ENCODE peak calls at places on chromosomes 4 and X, in five cellular contexts. Q is IMR-90, A is H9, G is neuronal stem cell, V is H1. E is an unnamed sample. For H3K4me1, the result is how much of the 10 kb centered on the place peaks cover.

GRCh38 chrX:15854080-15854655 is 445 bp downstream of the AP1S2 start:
- DNase-seq in Q (no peak), A (peak), V (no peak), G (peak), E (peak)

GRCh38 chrX:41457618-41458192 is 10.6 kb downstream of the NYX start:
- DNase-seq in G (no peak), A (no peak), V (no peak), Q (no peak), E (no peak)

GRCh38 chrX:133045986-133046385 is 50.9 kb downstream of the USP26 start:
- DNase-seq in G (no peak), Q (peak), A (no peak), V (no peak), E (peak)

GRCh38 chr4:76920715-76921114 is 22.8 kb upstream of the SOWAHB start:
- DNase-seq in V (no peak), G (no peak), Q (no peak), A (no peak), E (no peak)

GRCh38 chr4:177107288-177107901 is 202.3 kb upstream of the NEIL3 start:
- DNase-seq in G (no peak), V (no peak), A (no peak), Q (no peak), E (no peak)

GRCh38 chrX:111543212-111543762 is 31.8 kb downstream of the SERTM2 start:
- DNase-seq in V (no peak), Q (no peak), G (no peak), A (peak), E (peak)

GRCh38 chr4:82517043-82517442 is 44.7 kb downstream of the TMEM150C start:
- DNase-seq in V (no peak), A (no peak), G (no peak), Q (peak), E (no peak)

GRCh38 chr4:3399277-3400194 is 42.2 kb upstream of the HGFAC start:
- DNase-seq in V (no peak), G (no peak), Q (no peak), A (no peak), E (peak)

GRCh38 chrX:20530319-20530979 is 263.7 kb upstream of the RPS6KA3 start:
- DNase-seq in V (no peak), G (peak), A (peak), Q (peak), E (peak)

GRCh38 chrX:54452920-54453319 is 12.7 kb downstream of the TSR2 start:
- DNase-seq in V (no peak), Q (peak), A (peak), G (no peak), E (peak)

GRCh38 chrX:17553451-17553850 is 178.5 kb downstream of the NHS start:
- DNase-seq in A (peak), G (no peak), V (no peak), Q (peak), E (peak)

GRCh38 chr4:85370400-85371032 is 104.4 kb upstream of the ARHGAP24 start:
- DNase-seq in Q (peak), V (peak), G (peak), A (peak), E (peak)

GRCh38 chr4:48489683-48490011 is 405 bp upstream of the ZAR1 start:
- DNase-seq in Q (no peak), G (no peak), V (no peak), A (peak), E (peak)

GRCh38 chr4:149841686-149842085 is 26.0 kb upstream of the IQCM start:
- DNase-seq in A (no peak), Q (no peak), V (no peak), G (no peak), E (peak)

GRCh38 chrX:130330706-130331105 is 9.0 kb upstream of the SLC25A14 start:
- DNase-seq in G (peak), V (peak), A (peak), Q (peak), E (peak)

GRCh38 chr4:85672959-85673358 is 198.0 kb downstream of the ARHGAP24 start:
- DNase-seq in G (no peak), A (no peak), V (no peak), Q (no peak), E (no peak)

GRCh38 chrX:357693-358471 is 28.8 kb downstream of the PPP2R3B start:
- DNase-seq in A (no peak), G (no peak), Q (peak), V (no peak), E (peak)

GRCh38 chr4:105990933-105991332 is 95.7 kb downstream of the NPNT start:
- DNase-seq in A (no peak), Q (peak), G (no peak), V (no peak), E (no peak)

GRCh38 chr4:26589699-26590098 is 5.8 kb downstream of the TBC1D19 start:
- DNase-seq in V (no peak), A (no peak), G (no peak), Q (no peak), E (no peak)

GRCh38 chr4:40702800-40703151 is 47.0 kb upstream of the NSUN7 start:
- DNase-seq in Q (no peak), A (no peak), G (no peak), V (no peak), E (no peak)

GRCh38 chr4:85717366-85717765 is 242.4 kb downstream of the ARHGAP24 start:
- DNase-seq in G (no peak), V (no peak), Q (no peak), A (no peak), E (no peak)

GRCh38 chr4:102554482-102554881 is 53.3 kb downstream of the NFKB1 start:
- DNase-seq in Q (peak), G (no peak), A (peak), V (no peak), E (peak)

GRCh38 chr4:153111426-153112070 is 92.7 kb upstream of the TRIM2 start:
- DNase-seq in Q (no peak), V (no peak), A (no peak), G (no peak), E (no peak)

GRCh38 chrX:119482497-119483480 is 14.5 kb downstream of the SLC25A5 start:
- DNase-seq in Q (peak), V (no peak), A (peak), G (no peak), E (peak)

GRCh38 chrX:51361251-51361650 is 28.6 kb downstream of the NUDT10 start:
- DNase-seq in Q (no peak), V (no peak), G (no peak), A (peak), E (peak)

GRCh38 chrX:139930923-139931645 is 1.8 kb downstream of the ATP11C start:
- DNase-seq in A (no peak), Q (no peak), G (no peak), V (no peak), E (peak)

GRCh38 chr4:112425823-112426222 is 90.2 kb downstream of the NEUROG2 start:
- DNase-seq in A (no peak), V (no peak), Q (no peak), G (no peak), E (no peak)

GRCh38 chr4:112436987-112437386 is 79.0 kb downstream of the NEUROG2 start:
- DNase-seq in V (no peak), A (no peak), G (no peak), Q (no peak), E (no peak)

GRCh38 chr4:112426416-112426815 is 89.6 kb downstream of the NEUROG2 start:
- DNase-seq in V (no peak), Q (no peak), A (no peak), G (no peak), E (no peak)

GRCh38 chr4:112431158-112431557 is 84.8 kb downstream of the NEUROG2 start:
- DNase-seq in Q (no peak), G (no peak), A (no peak), V (no peak), E (no peak)
- H2AK5ac ChIP-seq in Q (no peak), G (no peak), A (no peak), V (no peak), E (no peak)

DNA sequence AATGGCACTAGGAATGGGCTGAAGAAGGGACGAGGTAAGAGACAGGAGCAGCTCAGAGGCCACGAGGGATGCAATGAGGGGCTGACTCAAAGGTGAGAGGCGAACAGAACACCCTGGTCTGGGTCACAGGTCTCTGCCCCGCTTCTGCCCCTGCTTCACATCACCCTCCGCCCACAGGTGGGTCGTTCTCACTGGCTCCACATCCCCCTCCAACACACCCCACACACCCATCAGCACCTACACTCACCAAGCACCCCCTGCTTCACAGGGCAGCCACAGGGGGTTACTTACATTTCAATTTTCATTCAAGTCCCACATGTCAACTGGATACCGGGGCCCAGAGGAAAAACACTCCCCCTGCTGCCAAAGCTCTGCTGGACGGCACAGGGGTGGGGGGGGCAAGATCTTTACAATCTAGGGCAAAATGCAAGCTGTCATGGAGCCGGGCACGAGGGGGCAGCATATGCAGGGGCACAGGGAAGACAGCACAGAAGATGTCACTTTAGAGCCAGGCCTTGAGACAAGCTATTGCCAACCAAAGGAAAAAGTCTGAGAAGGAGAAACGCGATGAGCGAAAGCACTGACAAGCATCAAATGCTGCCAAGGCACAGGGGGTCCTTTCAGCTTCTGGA is 94.1 kb downstream of the AFAP1 start:
- DNase-seq in A (no peak), G (no peak), V (no peak), Q (no peak), E (peak)
- H3K23ac ChIP-seq in A (no peak), G (no peak), V (no peak), Q (peak), E (no peak)

GRCh38 chr4:151911970-151912369 is 151.2 kb upstream of the GATB start:
- DNase-seq in G (no peak), A (no peak), Q (no peak), V (no peak), E (no peak)
- H3K4me1 ChIP-seq in G (under half), A (under half), Q (under half), V (under half), E (under half)

GRCh38 chr4:168781341-168781740 is 228.7 kb downstream of the CBR4 start:
- DNase-seq in V (no peak), G (no peak), A (no peak), Q (no peak), E (no peak)
- H2AK5ac ChIP-seq in V (no peak), G (no peak), A (no peak), Q (peak), E (no peak)

GRCh38 chr4:99437686-99438577 is 2.8 kb upstream of the ADH7 start:
- DNase-seq in Q (no peak), A (no peak), G (no peak), V (no peak), E (no peak)
- H3K23ac ChIP-seq in Q (no peak), A (no peak), G (no peak), V (no peak), E (no peak)

GRCh38 chrX:39853417-39853816 is 244.3 kb downstream of the BCOR start:
- DNase-seq in V (no peak), Q (no peak), G (no peak), A (no peak), E (no peak)

GRCh38 chrX:39854772-39855747 is 242.7 kb downstream of the BCOR start:
- DNase-seq in G (no peak), A (no peak), Q (no peak), V (no peak), E (no peak)

GRCh38 chrX:39850209-39850608 is 247.5 kb downstream of the BCOR start:
- DNase-seq in V (no peak), Q (no peak), G (no peak), A (no peak), E (no peak)

GRCh38 chrX:39850630-39851152 is 247.1 kb downstream of the BCOR start:
- DNase-seq in A (no peak), V (no peak), Q (peak), G (no peak), E (peak)

DNA sequence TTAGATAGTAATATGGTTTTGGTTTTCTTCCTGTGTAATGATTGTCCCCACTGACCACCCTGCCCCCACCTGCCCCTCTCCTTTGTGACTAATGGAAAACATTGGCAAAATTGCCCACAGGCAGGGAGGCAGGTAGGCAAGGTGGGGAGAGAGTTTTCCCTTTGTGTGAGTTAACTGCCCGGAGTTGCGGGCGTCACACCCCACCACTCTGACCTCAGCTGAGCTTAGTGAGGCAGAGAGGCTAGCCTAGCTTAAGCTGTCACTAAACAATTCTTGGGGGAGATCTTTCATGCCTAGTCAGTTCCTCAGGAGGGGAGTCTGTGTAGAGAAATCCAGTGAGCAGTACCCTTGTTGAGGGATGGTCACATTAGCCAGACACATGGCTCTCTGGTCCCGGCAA is 245.3 kb downstream of the BCOR start:
- DNase-seq in A (no peak), G (no peak), Q (no peak), V (no peak), E (no peak)
- H3K4me1 ChIP-seq in A (under half), G (under half), Q (under half), V (under half), E (under half)

DNA sequence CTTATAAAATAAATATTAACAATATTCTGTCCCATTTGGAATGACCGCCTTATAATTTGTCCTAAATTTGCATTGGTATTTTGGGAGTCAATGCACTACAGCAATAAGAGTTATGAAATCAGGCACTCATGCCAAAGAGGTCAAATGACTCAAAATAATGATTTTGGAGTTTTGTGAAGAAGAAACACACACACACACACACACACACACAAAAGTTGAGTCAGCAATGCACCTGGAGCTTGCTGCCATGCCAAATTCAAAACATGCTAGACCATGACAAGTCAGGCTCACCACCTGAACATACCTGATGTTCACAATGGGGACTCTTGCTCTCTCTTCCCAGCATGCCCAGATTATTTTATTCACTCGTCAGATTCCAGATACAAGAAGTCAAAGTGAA is 56.7 kb downstream of the PROM1 start:
- DNase-seq in V (no peak), Q (no peak), A (no peak), G (no peak), E (no peak)
- H2AK5ac ChIP-seq in V (no peak), Q (peak), A (no peak), G (no peak), E (no peak)

DNA sequence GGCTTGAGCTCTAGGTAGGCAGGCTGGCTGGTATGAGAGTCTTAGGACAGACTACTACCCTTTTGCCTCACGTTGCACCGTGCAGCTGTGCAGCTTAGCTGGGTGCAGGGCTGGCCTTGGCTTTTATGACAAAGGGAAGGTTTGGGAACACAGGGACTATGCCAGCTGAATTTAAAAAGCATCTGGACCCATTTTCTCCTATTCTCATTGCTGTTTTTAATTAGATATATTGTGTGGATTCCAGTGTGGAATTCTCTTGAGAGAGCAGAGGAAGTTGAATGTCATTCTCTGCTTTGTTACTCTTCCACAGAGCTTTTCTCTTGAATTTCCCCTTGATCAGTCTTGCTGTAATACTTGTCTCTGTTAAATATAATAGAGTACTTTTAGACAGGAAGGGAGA is 192.7 kb downstream of the ZNF330 start:
- DNase-seq in G (no peak), V (no peak), A (no peak), Q (no peak), E (no peak)
- H3K23ac ChIP-seq in G (no peak), V (no peak), A (no peak), Q (no peak), E (no peak)

DNA sequence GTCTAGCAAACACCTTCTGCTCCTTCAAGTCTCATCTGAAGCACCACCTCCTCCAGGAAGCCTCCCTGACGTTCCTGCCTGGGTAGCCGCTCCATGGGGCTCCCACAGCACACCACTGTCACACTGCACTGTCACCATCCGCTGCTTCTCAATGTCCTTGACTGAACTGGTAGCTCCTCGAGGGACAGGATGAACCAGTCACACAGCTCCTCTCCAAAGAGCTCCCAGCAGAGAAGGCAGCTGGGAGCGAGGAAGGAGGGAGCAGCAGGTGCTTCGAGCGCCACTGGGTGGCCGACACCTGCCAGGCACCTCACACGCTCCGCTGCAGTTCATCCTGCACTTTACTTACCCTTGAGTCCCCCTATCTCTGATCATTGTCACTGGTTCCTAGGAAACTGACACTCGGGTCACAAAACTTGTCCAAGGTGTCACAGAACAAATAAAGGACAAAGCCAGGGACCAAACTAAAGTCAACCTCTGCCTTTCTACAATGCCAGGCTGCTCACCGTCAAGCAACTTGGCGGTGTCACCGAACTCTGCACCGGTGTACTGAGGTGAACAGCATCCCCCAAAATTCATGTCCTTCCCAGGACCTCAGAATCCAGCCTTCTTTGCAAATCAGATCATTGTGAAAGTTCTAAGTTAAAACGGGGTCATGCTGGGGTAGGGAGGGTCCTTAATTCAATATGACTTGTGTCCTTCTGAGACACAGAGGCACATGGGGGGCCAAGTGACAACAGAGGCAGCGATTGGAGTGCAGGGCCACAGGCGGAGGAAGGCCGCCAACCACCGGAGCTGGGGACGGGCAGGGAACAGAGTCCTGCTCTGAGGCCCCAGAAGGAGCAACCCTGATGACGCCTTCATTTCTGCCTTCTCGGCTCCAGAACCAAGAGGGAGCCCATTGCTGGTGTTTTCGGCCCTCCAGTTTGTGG is 5.5 kb upstream of the S100P start:
- DNase-seq in Q (no peak), A (peak), V (no peak), G (no peak), E (peak)
- H3K4me1 ChIP-seq in Q (under half), A (under half), V (under half), G (under half), E (under half)